ENCODE peak calls at places on chromosome 4, in eight cellular contexts. C, Y, V, B, P, Q, X and L are unnamed samples.
A peak's percentile ranks its signal among the peaks of the same experiment; 100 is the strongest.

GRCh38 chr4:7581477-7581876 is 146.7 kb upstream of the PSAPL1 start:
- DNase-seq in X (no peak), C (no peak), V (no peak), P (no peak), Q (peak; percentile 42), Y (no peak), B (peak; percentile 36), L (peak; percentile 84)

GRCh38 chr4:34039766-34040165 is 2204.5 kb downstream of the ARAP2 start:
- DNase-seq in X (no peak), C (no peak), Q (no peak), Y (no peak), V (no peak), P (no peak), B (no peak), L (no peak)

GRCh38 chr4:137510866-137511265 is 21.4 kb downstream of the PCDH18 start:
- DNase-seq in Q (peak; percentile 91), X (no peak), P (no peak), V (no peak), Y (peak; percentile 81), C (no peak), B (peak; percentile 36), L (peak; percentile 43)

GRCh38 chr4:151324124-151324448 is 1.3 kb downstream of the SH3D19 start:
- DNase-seq in B (no peak), V (no peak), P (no peak), X (no peak), Q (no peak), Y (no peak), C (no peak), L (no peak)

GRCh38 chr4:133683967-133684366 is 517.6 kb downstream of the PABPC4L start:
- DNase-seq in C (no peak), P (no peak), V (no peak), X (no peak), B (no peak), Y (no peak), Q (no peak), L (no peak)

GRCh38 chr4:3388461-3389185 is 53.1 kb upstream of the HGFAC start:
- DNase-seq in B (peak; percentile 42), Y (peak; percentile 81), Q (peak; percentile 24), X (no peak), P (no peak), V (peak; percentile 70), C (peak; percentile 81), L (peak; percentile 36)

GRCh38 chr4:178963646-178964045 is 1521.4 kb upstream of the AGA start:
- DNase-seq in Q (no peak), C (no peak), V (peak; percentile 26), B (no peak), P (no peak), X (no peak), Y (no peak), L (no peak)

GRCh38 chr4:81030617-81031388 is at the start of gene BMP3:
- DNase-seq in V (peak; percentile 53), P (no peak), C (no peak), X (no peak), Q (peak; percentile 0), B (peak; percentile 38), Y (peak; percentile 54), L (peak; percentile 68)

GRCh38 chr4:119284876-119285611 is 36.9 kb downstream of the FABP2 start:
- DNase-seq in C (no peak), Q (peak; percentile 4), V (no peak), P (no peak), B (no peak), Y (peak; percentile 23), X (no peak), L (no peak)

GRCh38 chr4:170089743-170090666 is at the start of gene AADAT:
- DNase-seq in V (peak; percentile 90), C (peak; percentile 85), Q (peak; percentile 70), B (peak; percentile 76), P (no peak), Y (peak; percentile 69), X (peak; percentile 77), L (peak; percentile 82)

GRCh38 chr4:101753702-101754101 is 36.8 kb upstream of the BANK1 start:
- DNase-seq in Q (no peak), P (no peak), C (no peak), B (no peak), V (no peak), Y (no peak), X (no peak), L (no peak)

GRCh38 chr4:44438687-44439086 is 9.9 kb downstream of the KCTD8 start:
- DNase-seq in P (no peak), X (no peak), Y (no peak), B (no peak), C (no peak), V (no peak), Q (no peak), L (no peak)

GRCh38 chr4:93776386-93777080 is 52.0 kb upstream of the ATOH1 start:
- DNase-seq in Q (peak; percentile 1), P (no peak), X (no peak), C (no peak), B (no peak), Y (peak; percentile 64), V (no peak), L (no peak)

GRCh38 chr4:71487324-71487677 is 148.5 kb downstream of the SLC4A4 start:
- DNase-seq in V (no peak), Q (no peak), C (no peak), P (no peak), Y (no peak), X (no peak), B (no peak), L (peak; percentile 17)

GRCh38 chr4:39134674-39135073 is 47.7 kb upstream of the WDR19 start:
- DNase-seq in C (no peak), Q (peak; percentile 45), V (no peak), P (no peak), B (no peak), X (no peak), Y (peak; percentile 7), L (peak; percentile 67)

GRCh38 chr4:11585506-11585905 is 156.8 kb upstream of the HS3ST1 start:
- DNase-seq in B (peak; percentile 21), C (no peak), P (no peak), Y (peak; percentile 79), V (no peak), Q (no peak), X (no peak), L (no peak)

GRCh38 chr4:106315476-106315967 is 487 bp downstream of the TBCK start:
- DNase-seq in Q (peak; percentile 23), P (no peak), Y (peak; percentile 91), C (no peak), B (no peak), X (no peak), V (no peak), L (no peak)

DNA sequence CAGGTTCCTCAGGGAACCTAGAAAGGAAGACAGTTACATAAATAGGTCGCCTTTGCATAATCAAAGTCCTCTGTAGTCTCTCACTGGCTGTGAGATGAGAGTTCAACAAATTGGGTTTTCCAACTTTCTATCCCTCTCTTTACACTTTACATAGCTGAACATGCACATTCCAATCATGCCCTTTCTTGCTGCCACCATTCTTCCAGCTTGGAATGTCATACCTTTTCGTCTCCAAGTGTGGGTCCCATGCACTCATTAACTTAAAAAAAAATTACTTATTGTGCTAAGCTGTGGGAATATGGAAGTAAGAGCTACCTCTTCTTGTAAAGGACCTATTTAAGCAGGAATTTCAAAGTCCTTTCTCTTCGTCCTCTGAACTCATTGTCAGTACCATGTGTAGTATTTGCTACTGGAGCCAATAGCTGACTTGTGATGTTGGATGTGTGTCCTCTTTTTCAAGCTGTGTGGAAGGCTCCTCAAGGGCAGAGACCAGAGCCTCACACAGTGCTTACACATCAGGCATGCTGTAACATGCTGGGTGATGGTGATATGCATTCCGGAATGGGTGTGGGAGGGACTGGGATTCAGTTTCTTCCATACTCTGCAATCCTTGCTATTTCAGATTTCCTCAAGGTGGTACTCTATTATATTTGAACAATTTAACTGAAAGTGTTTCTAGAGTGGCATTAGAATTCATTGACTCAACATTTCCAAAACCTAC is 7.1 kb downstream of the ENOPH1 start:
- DNase-seq in V (no peak), P (no peak), X (no peak), Q (no peak), B (no peak), C (no peak), Y (no peak), L (no peak)
- H3K4me1 ChIP-seq in V (no peaks in the 10 kb centered on the region), P (no peaks in the 10 kb centered on the region), X (peaks cover 2% of the 10 kb centered on the region), Q (no peaks in the 10 kb centered on the region), B (no peaks in the 10 kb centered on the region), C (peaks cover 6% of the 10 kb centered on the region), Y (peaks cover 7% of the 10 kb centered on the region), L (no peaks in the 10 kb centered on the region)

GRCh38 chr4:4488405-4489404 is 53.1 kb downstream of the STX18 start:
- DNase-seq in V (peak; percentile 60), Y (peak; percentile 76), B (peak; percentile 82), X (peak; percentile 44), C (peak; percentile 69), P (peak; percentile 58), Q (peak; percentile 85), L (peak; percentile 81)
- H3K27ac ChIP-seq in V (no peak overlapping the region), Y (no peak overlapping the region), B (no peak overlapping the region), X (no peak overlapping the region), C (no peak overlapping the region), P (no peak overlapping the region), Q (no peak overlapping the region), L (no peak overlapping the region)

GRCh38 chr4:113505057-113505456 is 256.5 kb downstream of the CAMK2D start:
- DNase-seq in B (no peak), X (no peak), P (no peak), C (no peak), Q (no peak), V (no peak), Y (no peak), L (no peak)
- H3K4me1 ChIP-seq in B (no peaks in the 10 kb centered on the region), X (peaks cover 8% of the 10 kb centered on the region), P (no peaks in the 10 kb centered on the region), C (no peaks in the 10 kb centered on the region), Q (no peaks in the 10 kb centered on the region), V (no peaks in the 10 kb centered on the region), Y (peaks cover 4% of the 10 kb centered on the region), L (no peaks in the 10 kb centered on the region)

GRCh38 chr4:109589119-109589518 is 29.1 kb downstream of the MCUB start:
- DNase-seq in V (no peak), X (no peak), C (no peak), P (no peak), Y (peak; percentile 51), B (no peak), Q (no peak), L (no peak)
- H3K27ac ChIP-seq in V (peak overlapping the region; percentile 62), X (no peak overlapping the region), C (no peak overlapping the region), P (no peak overlapping the region), Y (no peak overlapping the region), B (no peak overlapping the region), Q (no peak overlapping the region), L (no peak overlapping the region)